ENCODE peak calls at places on chromosomes 4 and X, in nine cellular contexts. H is suprapubic skin, T is fibroblast of the aortic adventitia, S is fibroblast of pulmonary artery, G is astrocyte of the spinal cord, C is AG09309, V is body of pancreas, Z is astrocyte of the cerebellum, I is ascending aorta. L is an unnamed sample.
A peak's percentile ranks its signal among the peaks of the same experiment; 100 is the strongest.

GRCh38 chrX:41596586-41596985 is 92.2 kb upstream of the GPR34 start:
- DNase-seq in H (no peak), T (no peak), S (peak; percentile 3), G (peak; percentile 42), C (no peak), V (no peak), Z (no peak), I (no peak), L (no peak)

GRCh38 chr4:35521682-35522081 is 722.6 kb downstream of the ARAP2 start:
- DNase-seq in H (no peak), T (no peak), S (no peak), G (no peak), C (no peak), V (no peak), Z (no peak), I (no peak), L (no peak)

GRCh38 chr4:8120518-8120917 is 38.1 kb downstream of the ABLIM2 start:
- DNase-seq in H (no peak), T (no peak), S (no peak), G (no peak), C (no peak), V (peak; percentile 79), Z (no peak), I (no peak), L (peak; percentile 22)

GRCh38 chr4:65007841-65008439 is 598.7 kb upstream of the TECRL start:
- DNase-seq in H (no peak), T (peak; percentile 62), S (peak; percentile 67), G (peak; percentile 66), C (peak; percentile 2), V (peak; percentile 15), Z (peak; percentile 66), I (no peak), L (peak; percentile 65)

GRCh38 chr4:2009651-2010233 is 968 bp upstream of the NELFA start:
- DNase-seq in H (no peak), T (peak; percentile 43), S (peak; percentile 57), G (peak; percentile 45), C (no peak), V (peak; percentile 84), Z (peak; percentile 23), I (peak; percentile 79), L (peak; percentile 46)

GRCh38 chr4:25532579-25532978 is 123.1 kb upstream of the SLC34A2 start:
- DNase-seq in H (no peak), T (no peak), S (peak; percentile 7), G (no peak), C (no peak), V (no peak), Z (no peak), I (no peak), L (no peak)

GRCh38 chr4:128191115-128191897 is 96.3 kb downstream of the PGRMC2 start:
- DNase-seq in H (no peak), T (peak; percentile 82), S (peak; percentile 83), G (peak; percentile 76), C (peak; percentile 25), V (peak; percentile 75), Z (peak; percentile 38), I (peak; percentile 74), L (peak; percentile 83)

GRCh38 chrX:136765957-136766356 is 14.8 kb downstream of the ARHGEF6 start:
- DNase-seq in H (no peak), T (no peak), S (no peak), G (no peak), C (no peak), V (no peak), Z (no peak), I (no peak), L (no peak)

GRCh38 chrX:16022580-16023170 is 100.7 kb upstream of the GRPR start:
- DNase-seq in H (no peak), T (peak; percentile 66), S (peak; percentile 44), G (peak; percentile 39), C (no peak), V (no peak), Z (peak; percentile 6), I (no peak), L (no peak)

GRCh38 chr4:88672987-88673386 is 24.6 kb downstream of the NAP1L5 start:
- DNase-seq in H (no peak), T (peak; percentile 63), S (peak; percentile 65), G (peak; percentile 56), C (no peak), V (peak; percentile 41), Z (no peak), I (no peak), L (peak; percentile 75)

GRCh38 chrX:15564981-15565579 is 35.7 kb downstream of the ACE2 start:
- DNase-seq in H (no peak), T (peak; percentile 84), S (peak; percentile 89), G (peak; percentile 55), C (peak; percentile 16), V (peak; percentile 73), Z (peak; percentile 27), I (peak; percentile 74), L (peak; percentile 70)

GRCh38 chr4:147877308-147877771 is 145.5 kb downstream of the ARHGAP10 start:
- DNase-seq in H (no peak), T (no peak), S (no peak), G (no peak), C (no peak), V (no peak), Z (no peak), I (no peak), L (no peak)

GRCh38 chr4:21801661-21802355 is 146.8 kb downstream of the KCNIP4 start:
- DNase-seq in H (no peak), T (peak; percentile 45), S (peak; percentile 47), G (peak; percentile 47), C (no peak), V (no peak), Z (no peak), I (no peak), L (peak; percentile 67)

GRCh38 chrX:10612215-10612614 is 8.2 kb downstream of the MID1 start:
- DNase-seq in H (no peak), T (peak; percentile 56), S (peak; percentile 54), G (peak; percentile 67), C (no peak), V (no peak), Z (no peak), I (no peak), L (peak; percentile 61)

GRCh38 chr4:80333121-80333520 is 2.4 kb upstream of the CFAP299 start:
- DNase-seq in H (no peak), T (peak; percentile 67), S (peak; percentile 35), G (no peak), C (no peak), V (no peak), Z (no peak), I (no peak), L (peak; percentile 6)

GRCh38 chr4:113534698-113535097 is 226.8 kb downstream of the CAMK2D start:
- DNase-seq in H (no peak), T (peak; percentile 80), S (peak; percentile 65), G (peak; percentile 7), C (no peak), V (no peak), Z (no peak), I (no peak), L (peak; percentile 49)

GRCh38 chrX:24563291-24564010 is 83.7 kb downstream of the PCYT1B start:
- DNase-seq in H (no peak), T (no peak), S (no peak), G (no peak), C (no peak), V (no peak), Z (no peak), I (no peak), L (no peak)

GRCh38 chr4:105434940-105435339 is 38.9 kb downstream of the PPA2 start:
- DNase-seq in H (no peak), T (no peak), S (no peak), G (no peak), C (no peak), V (no peak), Z (no peak), I (no peak), L (no peak)

GRCh38 chr4:108454227-108454626 is 166.1 kb upstream of the RPL34 start:
- DNase-seq in H (no peak), T (no peak), S (no peak), G (peak; percentile 44), C (no peak), V (no peak), Z (peak; percentile 58), I (no peak), L (no peak)

GRCh38 chrX:41027388-41027787 is 57.9 kb upstream of the USP9X start:
- DNase-seq in H (no peak), T (peak; percentile 66), S (peak; percentile 47), G (peak; percentile 55), C (peak; percentile 61), V (no peak), Z (no peak), I (no peak), L (peak; percentile 89)

GRCh38 chr4:148288448-148288847 is 153.8 kb downstream of the NR3C2 start:
- DNase-seq in H (no peak), T (no peak), S (no peak), G (no peak), C (no peak), V (peak; percentile 19), Z (no peak), I (no peak), L (no peak)

GRCh38 chrX:14497184-14497666 is 32.1 kb upstream of the GLRA2 start:
- DNase-seq in H (no peak), T (no peak), S (peak; percentile 1), G (peak; percentile 12), C (no peak), V (no peak), Z (no peak), I (no peak), L (peak; percentile 3)
- H3K4me3 ChIP-seq in H (peak overlapping the region; percentile 19), T (no peak overlapping the region), S (peak overlapping the region; percentile 21), G (no peak overlapping the region), C (peak overlapping the region; percentile 15), V (no peak overlapping the region), Z (no peak overlapping the region), I (peak overlapping the region; percentile 44), L (no peak overlapping the region)

GRCh38 chr4:78149737-78150136 is 92.6 kb downstream of the FRAS1 start:
- DNase-seq in H (no peak), T (no peak), S (no peak), G (no peak), C (no peak), V (peak; percentile 5), Z (no peak), I (no peak), L (no peak)
- TF ChIP-seq CTCF in H (no peak), T (no peak), S (no peak), G (no peak), C (no peak), V (no peak), Z (no peak), I (no peak), L (no peak)

GRCh38 chrX:140713174-140713539 is 3.6 kb downstream of the LINC00632 start:
- DNase-seq in H (no peak), T (no peak), S (peak; percentile 4), G (no peak), C (no peak), V (no peak), Z (no peak), I (no peak), L (no peak)
- H3K4me3 ChIP-seq in H (peak overlapping the region; percentile 34), T (no peak overlapping the region), S (peak overlapping the region; percentile 17), G (peak overlapping the region; percentile 28), C (no peak overlapping the region), V (no peak overlapping the region), Z (peak overlapping the region; percentile 14), I (peak overlapping the region; percentile 27), L (no peak overlapping the region)

DNA sequence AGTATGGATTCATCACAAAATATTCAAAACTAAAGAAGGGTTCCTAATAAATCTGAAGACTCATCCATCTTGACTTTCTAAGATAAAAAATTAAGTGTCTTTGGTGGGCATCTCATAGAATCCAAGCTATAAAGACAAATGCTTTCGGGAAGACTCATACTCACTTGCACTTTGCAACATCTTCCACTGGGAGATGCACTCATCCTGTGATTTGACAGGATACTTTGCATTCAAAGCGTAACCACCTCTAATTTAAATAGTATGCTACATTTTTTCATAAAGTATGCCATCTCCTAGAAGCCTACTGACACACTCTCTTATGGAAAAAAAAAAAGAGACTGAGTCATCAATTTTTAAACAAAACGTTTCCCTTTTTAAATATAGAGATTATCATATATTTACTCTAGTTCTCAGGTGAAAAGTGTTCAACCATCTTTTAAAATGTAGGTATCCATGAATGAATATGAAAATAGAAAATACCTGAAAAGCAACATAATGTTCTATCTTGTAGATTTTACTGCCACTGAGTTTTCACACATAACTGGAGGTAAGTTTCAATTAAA is 119.6 kb downstream of the KLHL13 start:
- DNase-seq in H (no peak), T (no peak), S (peak; percentile 2), G (no peak), C (no peak), V (no peak), Z (no peak), I (no peak), L (no peak)
- TF ChIP-seq CTCF in H (no peak), T (peak; percentile 29), S (peak; percentile 20), G (peak; percentile 46), C (no peak), V (no peak), Z (peak; percentile 55), I (no peak), L (no peak)